ENCODE peak calls at places on chromosome 1, in six cellular contexts. F is uterus; V is right atrium auricular region; X is kidney; Z is CD4-positive, alpha-beta T cell; N is GM23248. E is an unnamed sample.

GRCh38 chr1:84947536-84948410 is 49.1 kb downstream of the MCOLN2 start:
- DNase-seq in X (no peak), V (no peak), Z (no peak), F (no peak), N (no peak), E (no peak)

GRCh38 chr1:203080456-203080855 is 5.4 kb downstream of the MYOG start:
- DNase-seq in F (no peak), X (no peak), V (no peak), N (no peak), Z (no peak), E (no peak)

GRCh38 chr1:10380594-10381275 is 18.1 kb upstream of the PGD start:
- DNase-seq in Z (no peak), X (no peak), N (peak), V (no peak), F (no peak), E (no peak)

GRCh38 chr1:61997123-61997522 is 197.5 kb upstream of the L1TD1 start:
- DNase-seq in V (no peak), N (no peak), F (no peak), Z (no peak), X (no peak), E (no peak)

GRCh38 chr1:79322511-79323027 is 316.0 kb upstream of the ADGRL4 start:
- DNase-seq in F (no peak), Z (no peak), X (no peak), V (no peak), N (peak), E (no peak)

GRCh38 chr1:17010601-17011438 is 908 bp downstream of the ATP13A2 start:
- DNase-seq in Z (peak), X (peak), N (peak), V (peak), F (peak), E (no peak)

GRCh38 chr1:196060539-196060938 is 547.7 kb downstream of the KCNT2 start:
- DNase-seq in F (no peak), V (no peak), N (no peak), X (no peak), Z (no peak), E (no peak)

GRCh38 chr1:185227161-185227560 is 70.2 kb downstream of the SWT1 start:
- DNase-seq in N (no peak), F (no peak), V (no peak), Z (no peak), X (no peak), E (no peak)

GRCh38 chr1:93585059-93585966 is 96.3 kb downstream of the BCAR3 start:
- DNase-seq in V (peak), X (peak), Z (no peak), F (no peak), N (peak), E (no peak)

GRCh38 chr1:69738458-69738857 is 170.7 kb downstream of the LRRC7 start:
- DNase-seq in X (no peak), V (no peak), N (no peak), Z (no peak), F (no peak), E (no peak)

GRCh38 chr1:232575524-232576040 is 54.4 kb downstream of the SIPA1L2 start:
- DNase-seq in N (peak), V (no peak), X (no peak), F (no peak), Z (no peak), E (no peak)

GRCh38 chr1:212514056-212514614 is 81.4 kb downstream of the NENF start:
- DNase-seq in N (peak), V (no peak), F (no peak), Z (no peak), X (peak), E (no peak)

GRCh38 chr1:117607471-117607870 is 1.6 kb downstream of the TENT5C start:
- DNase-seq in V (no peak), X (no peak), Z (peak), F (peak), N (no peak), E (no peak)

GRCh38 chr1:61942856-61943255 is 200.6 kb downstream of the PATJ start:
- DNase-seq in F (no peak), X (no peak), V (no peak), N (no peak), Z (no peak), E (no peak)

GRCh38 chr1:79531790-79532189 is 525.3 kb upstream of the ADGRL4 start:
- DNase-seq in V (no peak), F (no peak), N (no peak), X (no peak), Z (no peak), E (no peak)

GRCh38 chr1:185480545-185480944 is 163.5 kb upstream of the IVNS1ABP start:
- DNase-seq in N (peak), Z (no peak), F (no peak), V (no peak), X (no peak), E (no peak)

GRCh38 chr1:85062425-85063026 is 14.2 kb upstream of the MCOLN3 start:
- DNase-seq in X (no peak), F (no peak), V (no peak), N (no peak), Z (no peak), E (no peak)

GRCh38 chr1:192859808-192860207 is 51.0 kb downstream of the RGS2 start:
- DNase-seq in Z (no peak), N (no peak), F (no peak), V (no peak), X (no peak), E (no peak)

GRCh38 chr1:209829716-209830115 is 1.9 kb downstream of the UTP25 start:
- DNase-seq in V (no peak), N (peak), Z (no peak), X (no peak), F (no peak), E (no peak)

GRCh38 chr1:63590161-63590560 is 3.0 kb upstream of the PGM1 start:
- DNase-seq in N (no peak), V (no peak), X (no peak), Z (no peak), F (no peak), E (no peak)

GRCh38 chr1:240351690-240352089 is 260.0 kb downstream of the FMN2 start:
- DNase-seq in V (no peak), Z (no peak), N (peak), X (no peak), F (no peak), E (no peak)

GRCh38 chr1:237098517-237098916 is 56.5 kb downstream of the RYR2 start:
- DNase-seq in Z (no peak), F (no peak), X (no peak), N (no peak), V (no peak), E (no peak)

GRCh38 chr1:226711976-226712778 is 26.9 kb downstream of the ITPKB start:
- DNase-seq in Z (peak), X (no peak), F (no peak), N (no peak), V (no peak), E (no peak)
- H3K27ac ChIP-seq in Z (peak), X (peak), F (peak), N (no peak), V (no peak), E (no peak)

GRCh38 chr1:112938188-112938587 is 17.8 kb downstream of the SLC16A1 start:
- DNase-seq in N (no peak), V (no peak), F (no peak), X (no peak), Z (no peak), E (no peak)

GRCh38 chr1:112937070-112937469 is 18.9 kb downstream of the SLC16A1 start:
- DNase-seq in Z (no peak), X (no peak), F (no peak), V (no peak), N (peak), E (peak)

GRCh38 chr1:112935474-112936289 is 20.3 kb downstream of the SLC16A1 start:
- DNase-seq in N (peak), X (no peak), V (no peak), F (no peak), Z (no peak), E (no peak)

GRCh38 chr1:112939810-112940209 is 16.2 kb downstream of the SLC16A1 start:
- DNase-seq in N (no peak), F (no peak), X (no peak), V (no peak), Z (no peak), E (no peak)

DNA sequence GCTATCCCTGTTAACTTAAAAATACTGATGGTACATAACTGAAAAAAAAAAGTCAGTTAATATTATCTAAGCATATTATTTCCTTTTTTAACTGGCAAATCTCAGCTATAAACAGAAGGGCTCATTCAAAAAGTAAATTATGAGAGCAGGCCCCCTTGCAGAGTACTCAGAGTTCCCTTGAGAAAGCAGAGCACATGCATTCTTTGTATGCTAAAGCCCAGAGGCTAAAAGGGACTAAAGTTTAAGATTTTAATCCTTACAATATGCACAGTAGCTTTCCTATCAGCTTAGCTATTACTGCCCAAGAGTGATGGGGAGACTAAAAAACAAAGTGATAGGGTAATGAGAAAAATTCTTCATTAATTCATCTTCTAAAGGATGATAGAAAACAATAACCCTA is 18.5 kb downstream of the SLC16A1 start:
- DNase-seq in Z (no peak), X (no peak), N (peak), V (no peak), F (no peak), E (peak)
- H3K27ac ChIP-seq in Z (no peak), X (no peak), N (peak), V (no peak), F (peak), E (peak)

GRCh38 chr1:121519042-121519755 is 334.4 kb downstream of the SRGAP2C start:
- DNase-seq in X (peak), F (no peak), Z (peak), N (peak), V (no peak), E (no peak)
- H3K27ac ChIP-seq in X (no peak), F (no peak), Z (peak), N (no peak), V (no peak), E (no peak)

DNA sequence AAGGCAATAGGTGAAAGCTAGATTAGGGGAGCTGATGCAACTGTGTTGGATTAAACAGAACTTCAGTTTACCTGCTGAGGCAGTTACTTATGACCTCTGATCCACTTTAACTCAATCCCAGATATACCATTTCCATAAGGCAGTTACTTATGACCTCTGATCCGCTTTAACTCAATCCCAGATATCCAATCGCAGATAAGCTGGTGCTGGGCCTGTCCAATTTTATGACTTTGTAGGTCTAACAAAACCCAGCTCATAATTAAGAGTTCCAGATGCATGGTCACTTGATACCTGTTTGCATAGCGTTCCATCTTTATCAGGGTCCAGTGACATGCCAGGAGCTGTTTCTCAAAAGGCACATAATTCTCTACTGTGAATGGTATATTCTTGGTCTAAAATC is 396.0 kb downstream of the AGBL4 start:
- DNase-seq in F (no peak), N (no peak), V (no peak), X (no peak), Z (no peak), E (no peak)
- H3K27ac ChIP-seq in F (no peak), N (no peak), V (no peak), X (no peak), Z (no peak), E (no peak)

GRCh38 chr1:156104065-156104810 is 10.3 kb upstream of the LMNA start:
- DNase-seq in X (peak), V (peak), N (peak), F (peak), Z (peak), E (no peak)
- H3K27ac ChIP-seq in X (peak), V (peak), N (peak), F (peak), Z (peak), E (peak)

GRCh38 chr1:18951416-18951815 is 5.1 kb downstream of the IFFO2 start:
- DNase-seq in F (no peak), X (peak), Z (no peak), V (no peak), N (no peak), E (no peak)
- H3K27ac ChIP-seq in F (peak), X (peak), Z (peak), V (peak), N (peak), E (peak)

DNA sequence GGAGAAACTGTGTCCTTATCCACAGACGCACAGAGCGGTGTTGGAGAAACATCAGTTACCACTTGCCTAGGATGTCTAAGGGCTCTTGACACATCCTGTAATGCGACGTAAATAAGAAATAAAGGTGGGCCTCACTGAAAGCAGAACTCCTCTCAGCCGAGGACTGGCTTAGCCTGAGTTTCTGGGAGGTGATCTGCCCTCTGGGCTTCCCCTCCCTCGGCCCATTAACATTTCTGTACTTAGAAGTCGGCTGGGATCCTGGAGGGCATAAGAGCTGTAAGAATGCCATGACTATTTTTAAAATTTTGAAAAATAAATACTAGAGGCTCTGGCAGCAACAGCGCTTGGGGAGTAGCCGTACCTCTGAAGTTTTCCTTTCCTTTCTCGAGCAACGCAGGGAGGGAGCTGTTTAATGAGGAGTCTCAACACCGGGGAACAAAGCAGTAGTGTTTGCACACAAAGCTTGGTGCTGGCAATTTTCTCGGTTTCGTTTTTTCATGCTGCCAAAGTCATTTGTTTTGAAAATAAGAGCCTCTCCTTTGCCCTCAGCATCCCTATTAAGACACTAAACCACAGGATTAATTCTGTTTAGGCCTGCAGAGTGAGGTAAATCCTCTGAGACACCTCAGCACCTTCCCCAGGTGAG is 498.7 kb downstream of the SMYD3 start:
- DNase-seq in Z (no peak), N (no peak), V (no peak), F (no peak), X (no peak), E (no peak)
- H3K27ac ChIP-seq in Z (no peak), N (no peak), V (no peak), F (no peak), X (no peak), E (no peak)